ENCODE peak calls at places on chromosomes 1 and 21, in five cellular contexts. B is AG09319; H is stomach; J is tibial nerve; K is stimulated activated CD4-positive, alpha-beta T cell treated with anti-CD3 and anti-CD28 coated beads, Interleukin-12 subunit alpha, Interleukin-12 subunit beta, amount 100 ng/mL, for 48 hours. W is an unnamed sample.
A peak's percentile ranks its signal among the peaks of the same experiment; 100 is the strongest.

GRCh38 chr1:248926401-248927182 is 20.6 kb downstream of the PGBD2 start:
- DNase-seq in B (no peak), H (no peak), J (no peak), K (no peak), W (no peak)

GRCh38 chr1:42873670-42874069 is 27.3 kb downstream of the ZNF691 start:
- DNase-seq in B (no peak), J (no peak), H (no peak), K (no peak), W (no peak)

GRCh38 chr1:235710665-235711064 is 61.1 kb upstream of the GNG4 start:
- DNase-seq in J (no peak), B (no peak), H (no peak), K (no peak), W (no peak)

GRCh38 chr1:40439247-40439646 is 11.0 kb upstream of the ZFP69B start:
- DNase-seq in H (no peak), B (no peak), J (no peak), K (no peak), W (no peak)

GRCh38 chr21:32360401-32360981 is 32.3 kb downstream of the URB1 start:
- DNase-seq in J (no peak), B (no peak), K (no peak), H (no peak), W (no peak)

GRCh38 chr21:34890258-34890723 is 158.8 kb downstream of the RUNX1 start:
- DNase-seq in H (no peak), J (no peak), B (no peak), K (no peak), W (no peak)

GRCh38 chr21:40471103-40471502 is 375.9 kb downstream of the DSCAM start:
- DNase-seq in J (no peak), K (no peak), B (no peak), H (no peak), W (no peak)

GRCh38 chr1:39422604-39423003 is 68.8 kb upstream of the BMP8A start:
- DNase-seq in B (no peak), K (no peak), J (no peak), H (no peak), W (no peak)

GRCh38 chr1:212507361-212507760 is 74.6 kb downstream of the NENF start:
- DNase-seq in B (no peak), K (no peak), J (no peak), H (no peak), W (no peak)

GRCh38 chr1:53210352-53210751 is 10.1 kb downstream of the CZIB start:
- DNase-seq in K (no peak), J (no peak), H (no peak), B (no peak), W (no peak)

GRCh38 chr1:234694661-234695060 is 84.7 kb upstream of the IRF2BP2 start:
- DNase-seq in B (no peak), H (no peak), K (no peak), J (no peak), W (no peak)

GRCh38 chr1:198556969-198557368 is 16.5 kb upstream of the ATP6V1G3 start:
- DNase-seq in H (peak; percentile 26), J (no peak), B (no peak), K (peak; percentile 24), W (no peak)

GRCh38 chr1:163188947-163189346 is 13.8 kb downstream of the RGS5 start:
- DNase-seq in H (no peak), B (no peak), K (no peak), J (no peak), W (no peak)

GRCh38 chr1:66769512-66770229 is 17.4 kb downstream of the DYNLT5 start:
- DNase-seq in K (no peak), B (no peak), J (no peak), H (no peak), W (no peak)

GRCh38 chr1:224528900-224529299 is 87.2 kb upstream of the CNIH3 start:
- DNase-seq in H (no peak), J (no peak), K (no peak), B (no peak), W (no peak)

GRCh38 chr1:207854001-207854400 is 56.9 kb downstream of the CD34 start:
- DNase-seq in J (no peak), H (no peak), B (no peak), K (no peak), W (no peak)

GRCh38 chr1:65398083-65398482 is 22.4 kb upstream of the LEPR start:
- DNase-seq in B (no peak), J (no peak), K (no peak), H (no peak), W (no peak)

GRCh38 chr1:202289009-202289408 is 52.7 kb downstream of the UBE2T start:
- DNase-seq in B (no peak), K (no peak), J (no peak), H (no peak), W (no peak)

GRCh38 chr1:188689542-188689941 is 1788.1 kb downstream of the BRINP3 start:
- DNase-seq in K (no peak), H (no peak), J (no peak), B (no peak), W (no peak)

GRCh38 chr1:8061210-8061609 is 35.1 kb upstream of the ERRFI1 start:
- DNase-seq in K (no peak), J (no peak), H (peak; percentile 60), B (peak; percentile 90), W (no peak)

GRCh38 chr1:211517006-211517405 is 25.0 kb upstream of the RD3 start:
- DNase-seq in K (no peak), J (no peak), H (peak; percentile 34), B (no peak), W (no peak)

GRCh38 chr1:164961714-164962113 is 394.8 kb downstream of the LMX1A start:
- DNase-seq in B (no peak), K (no peak), H (no peak), J (no peak), W (no peak)

GRCh38 chr21:44024895-44025353 is 12.8 kb downstream of the TRAPPC10 start:
- DNase-seq in H (no peak), K (no peak), B (peak; percentile 25), J (no peak), W (no peak)

GRCh38 chr1:95408506-95409136 is 174.6 kb downstream of the RWDD3 start:
- DNase-seq in H (no peak), J (no peak), K (no peak), B (no peak), W (no peak)